ENCODE peak calls at places on chromosome 10, in four cellular contexts. J is right lobe of liver, G is Calu3, E is BE2C. K is an unnamed sample.

GRCh38 chr10:75429159-75429827 is 2.1 kb upstream of the LRMDA start:
- DNase-seq in G (no peak), E (no peak), J (no peak), K (no peak)

GRCh38 chr10:14815681-14816080 is 22.2 kb downstream of the CDNF start:
- DNase-seq in J (no peak), G (no peak), E (no peak), K (no peak)

GRCh38 chr10:31100176-31100575 is 68.5 kb upstream of the ZNF438 start:
- DNase-seq in E (no peak), G (no peak), J (no peak), K (no peak)

GRCh38 chr10:74825371-74826141 is 844 bp upstream of the KAT6B start:
- DNase-seq in J (no peak), E (peak), G (no peak), K (peak)

GRCh38 chr10:101903827-101904520 is 60.4 kb upstream of the KCNIP2 start:
- DNase-seq in G (no peak), E (peak), J (no peak), K (peak)

GRCh38 chr10:71756441-71757191 is 16.7 kb downstream of the VSIR start:
- DNase-seq in G (no peak), J (no peak), E (no peak), K (no peak)

GRCh38 chr10:58892039-58892665 is 284.3 kb upstream of the PHYHIPL start:
- DNase-seq in J (no peak), G (no peak), E (no peak), K (no peak)

GRCh38 chr10:87842220-87842641 is 21.1 kb downstream of the KLLN start:
- DNase-seq in G (peak), J (no peak), E (no peak), K (no peak)

GRCh38 chr10:86200269-86200668 is 166.3 kb downstream of the GRID1 start:
- DNase-seq in J (no peak), E (no peak), G (no peak), K (peak)

DNA sequence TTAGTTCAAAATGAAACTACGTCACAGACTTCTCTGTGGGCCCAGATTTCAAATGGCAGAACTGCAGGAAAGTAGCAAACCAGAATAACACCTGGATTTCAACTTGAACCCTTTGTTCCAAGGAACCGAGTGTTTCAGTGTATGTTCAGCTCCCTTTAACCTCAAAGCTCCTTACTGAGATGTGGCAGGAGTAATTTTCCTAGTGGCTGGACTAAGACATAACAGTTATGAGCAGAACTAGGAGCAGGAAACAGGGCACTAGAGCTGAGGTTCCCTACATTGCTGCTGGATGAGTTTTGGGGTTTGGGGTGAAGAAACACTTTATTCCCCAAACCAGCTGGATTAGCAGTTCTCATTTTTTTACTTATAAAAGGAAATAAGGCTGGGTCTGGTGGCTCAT is 50.1 kb downstream of the NSUN6 start:
- DNase-seq in G (no peak), J (no peak), E (no peak), K (no peak)
- TF ChIP-seq CTCF in G (no peak), J (no peak), E (no peak), K (no peak)

GRCh38 chr10:43671659-43672555 is 23.2 kb upstream of the ZNF32 start:
- DNase-seq in G (peak), J (peak), E (peak), K (peak)

GRCh38 chr10:43667736-43668371 is 19.2 kb upstream of the ZNF32 start:
- DNase-seq in J (no peak), E (no peak), G (no peak), K (no peak)

GRCh38 chr10:43665054-43665453 is 16.4 kb upstream of the ZNF32 start:
- DNase-seq in E (no peak), G (no peak), J (no peak), K (no peak)

GRCh38 chr10:43666551-43666950 is 17.9 kb upstream of the ZNF32 start:
- DNase-seq in G (no peak), J (no peak), E (no peak), K (no peak)

DNA sequence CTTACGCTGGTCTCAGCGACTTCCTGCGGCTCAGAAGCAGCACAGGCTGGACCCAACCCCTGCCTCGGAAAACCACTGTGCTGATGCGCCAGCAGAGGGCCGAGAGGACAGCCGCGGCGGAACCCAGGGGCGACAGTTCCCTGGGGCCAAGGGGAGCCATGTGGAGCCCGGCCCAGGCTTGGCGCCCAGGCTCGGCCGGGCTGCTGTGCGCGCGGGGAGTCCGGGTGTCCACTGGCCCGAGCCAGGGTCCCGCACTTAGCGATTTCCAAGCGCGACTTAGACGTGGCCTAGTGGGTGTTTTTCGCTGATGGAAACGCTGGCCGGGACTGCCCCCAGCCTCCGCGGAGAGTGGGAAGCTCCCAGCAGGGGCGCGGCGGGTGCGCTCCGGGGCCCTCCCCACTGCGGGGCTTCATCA is 18.6 kb upstream of the ZNF32 start:
- DNase-seq in G (no peak), J (no peak), E (no peak), K (peak)
- TF ChIP-seq CTCF in G (no peak), J (peak), E (peak), K (peak)

GRCh38 chr10:119029613-119030420 is at the start of gene NANOS1:
- DNase-seq in G (peak), J (peak), E (peak), K (peak)
- TF ChIP-seq CTCF in G (no peak), J (no peak), E (no peak), K (no peak)

GRCh38 chr10:17871036-17871435 is 61.9 kb downstream of the MRC1 start:
- DNase-seq in G (no peak), E (no peak), J (no peak), K (no peak)

GRCh38 chr10:17877121-17877520 is 68.0 kb downstream of the MRC1 start:
- DNase-seq in J (no peak), E (no peak), G (no peak), K (no peak)

GRCh38 chr10:17873946-17874345 is 64.8 kb downstream of the MRC1 start:
- DNase-seq in G (no peak), E (no peak), J (no peak), K (no peak)

GRCh38 chr10:17867056-17867455 is 57.9 kb downstream of the MRC1 start:
- DNase-seq in G (no peak), J (no peak), E (no peak), K (no peak)

DNA sequence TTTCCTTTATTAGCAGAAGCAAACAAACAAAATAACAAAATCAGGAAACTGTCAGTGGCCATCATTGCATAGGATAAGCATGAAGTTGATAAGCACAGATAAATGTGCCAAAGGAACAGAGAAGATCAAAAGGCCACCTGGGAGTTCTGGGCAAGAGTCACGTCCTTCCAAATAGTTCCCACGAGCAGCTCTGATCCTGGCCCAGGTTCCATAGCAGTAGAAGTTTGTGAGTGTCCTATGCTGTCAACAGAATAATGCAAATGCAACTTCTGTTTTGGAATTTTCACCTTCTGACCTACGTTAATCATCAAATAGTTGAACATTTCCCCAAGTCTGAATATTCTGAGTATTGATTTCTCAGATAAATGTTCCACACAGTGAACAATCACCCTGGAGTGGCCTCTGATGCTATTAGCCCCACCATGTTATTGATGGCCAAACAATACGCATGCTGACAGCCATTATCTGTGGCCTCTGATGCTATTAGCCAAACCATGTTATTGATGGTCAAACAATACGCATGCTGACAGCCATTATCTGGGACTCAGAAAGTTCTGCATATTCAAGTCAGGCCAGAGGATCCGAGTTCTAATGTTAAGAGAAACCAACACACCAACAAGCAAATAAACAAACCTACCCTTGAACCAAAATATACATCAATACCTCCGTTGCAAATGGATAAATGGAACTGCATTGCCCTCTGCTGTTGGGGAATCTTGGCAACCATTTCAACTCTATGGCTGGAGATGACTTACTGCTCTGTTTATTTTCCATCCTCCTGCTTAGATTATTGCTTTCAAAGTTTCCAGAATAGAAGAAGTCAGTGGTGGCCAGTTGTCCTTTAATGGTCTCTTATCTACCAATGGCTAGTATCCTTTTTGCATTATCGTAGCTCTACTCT is 63.3 kb downstream of the MRC1 start:
- DNase-seq in J (no peak), G (no peak), E (peak), K (no peak)
- TF ChIP-seq CTCF in J (no peak), G (no peak), E (peak), K (no peak)

DNA sequence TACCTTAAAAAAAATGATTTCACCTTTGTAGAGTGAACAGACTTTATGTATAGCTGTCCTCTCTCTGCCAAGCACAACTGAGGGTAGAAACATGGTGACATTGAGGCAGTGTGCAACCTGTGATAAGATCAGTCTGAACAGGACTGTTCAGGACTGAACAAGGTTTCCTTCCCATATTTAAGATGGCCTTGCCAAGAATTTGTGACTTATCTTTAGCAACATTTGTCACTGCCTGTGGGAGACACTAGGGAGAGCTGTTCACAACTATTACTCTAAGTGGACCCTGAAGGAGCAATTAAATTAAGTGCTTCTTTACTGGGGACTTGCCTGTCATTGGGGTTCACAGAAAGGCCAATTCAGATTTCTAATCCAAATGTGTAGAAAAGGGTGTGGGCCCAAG is 6.7 kb downstream of the OR13A1 start:
- DNase-seq in E (no peak), G (no peak), J (no peak), K (no peak)
- TF ChIP-seq CTCF in E (no peak), G (no peak), J (no peak), K (no peak)

GRCh38 chr10:119161680-119162079 is 3.8 kb downstream of the SFXN4 start:
- DNase-seq in G (no peak), J (no peak), E (no peak), K (no peak)
- TF ChIP-seq CTCF in G (no peak), J (no peak), E (no peak), K (no peak)

DNA sequence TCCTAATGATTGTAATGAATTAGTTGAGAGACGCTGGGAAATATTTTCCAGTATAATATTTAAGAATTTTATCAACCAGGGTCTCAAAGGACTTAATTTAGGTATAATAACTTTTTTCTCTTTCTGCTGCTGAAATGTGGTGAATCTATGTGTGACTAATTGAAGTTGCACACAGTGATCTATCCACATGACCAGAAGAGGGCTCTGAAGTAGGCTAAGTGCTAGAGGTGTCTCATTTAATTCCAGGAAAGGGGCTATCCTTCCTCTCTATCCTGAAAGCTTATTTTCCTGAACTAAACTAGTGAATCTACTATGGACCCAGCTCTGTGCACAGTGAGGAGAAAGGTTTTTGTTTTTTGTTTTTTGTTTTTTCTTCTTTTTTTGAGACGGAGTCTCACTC is 294.4 kb upstream of the MYO3A start:
- DNase-seq in J (no peak), G (no peak), E (no peak), K (no peak)
- TF ChIP-seq CTCF in J (no peak), G (no peak), E (no peak), K (no peak)

GRCh38 chr10:70479161-70479531 is 579 bp downstream of the PALD1 start:
- DNase-seq in E (no peak), G (no peak), J (no peak), K (no peak)
- TF ChIP-seq CTCF in E (no peak), G (no peak), J (no peak), K (no peak)

GRCh38 chr10:53939654-53940053 is 861.4 kb downstream of the PCDH15 start:
- DNase-seq in J (no peak), G (no peak), E (no peak), K (no peak)
- TF ChIP-seq CTCF in J (no peak), G (no peak), E (no peak), K (no peak)

GRCh38 chr10:44506386-44506785 is 121.5 kb upstream of the CXCL12 start:
- DNase-seq in E (no peak), G (no peak), J (no peak), K (no peak)
- TF ChIP-seq CTCF in E (no peak), G (no peak), J (no peak), K (no peak)

K was measured in glutamatergic neuron.